ENCODE peak calls at places on chromosomes 7 and 10, in seven cellular contexts. One of them, this sample, is unnamed.

GRCh38 chr10:100528123-100528884 is 1.4 kb downstream of the NDUFB8 start:
- DNase-seq in A549: no peak
- DNase-seq in transverse colon: no peak
- DNase-seq in ovary: no peak
- DNase-seq in esophagus muscularis mucosa: no peak
- DNase-seq in HepG2: no peak
- DNase-seq in sigmoid colon: no peak
- DNase-seq in this sample: no peak

GRCh38 chr7:2010101-2010500 is 222.6 kb downstream of the MAD1L1 start:
- DNase-seq in sigmoid colon: no peak
- DNase-seq in A549: no peak
- DNase-seq in esophagus muscularis mucosa: no peak
- DNase-seq in ovary: peak
- DNase-seq in HepG2: no peak
- DNase-seq in transverse colon: no peak
- DNase-seq in this sample: no peak

GRCh38 chr10:54776622-54777021 is 24.4 kb downstream of the PCDH15 start:
- DNase-seq in transverse colon: no peak
- DNase-seq in A549: no peak
- DNase-seq in ovary: no peak
- DNase-seq in esophagus muscularis mucosa: no peak
- DNase-seq in HepG2: no peak
- DNase-seq in sigmoid colon: no peak
- DNase-seq in this sample: no peak

GRCh38 chr10:110558034-110558433 is 9.5 kb upstream of the SMC3 start:
- DNase-seq in transverse colon: no peak
- DNase-seq in HepG2: no peak
- DNase-seq in A549: no peak
- DNase-seq in sigmoid colon: no peak
- DNase-seq in esophagus muscularis mucosa: no peak
- DNase-seq in ovary: no peak
- DNase-seq in this sample: no peak

GRCh38 chr7:99392659-99393362 is 15.6 kb downstream of the PDAP1 start:
- DNase-seq in transverse colon: peak
- DNase-seq in sigmoid colon: peak
- DNase-seq in esophagus muscularis mucosa: peak
- DNase-seq in A549: no peak
- DNase-seq in ovary: peak
- DNase-seq in HepG2: no peak
- DNase-seq in this sample: peak

GRCh38 chr7:44258423-44258760 is 57.6 kb downstream of the YKT6 start:
- DNase-seq in esophagus muscularis mucosa: no peak
- DNase-seq in transverse colon: no peak
- DNase-seq in HepG2: no peak
- DNase-seq in sigmoid colon: no peak
- DNase-seq in A549: no peak
- DNase-seq in ovary: no peak
- DNase-seq in this sample: no peak

GRCh38 chr10:80497187-80498038 is 40.3 kb upstream of the SH2D4B start:
- DNase-seq in esophagus muscularis mucosa: no peak
- DNase-seq in sigmoid colon: peak
- DNase-seq in A549: no peak
- DNase-seq in transverse colon: peak
- DNase-seq in ovary: peak
- DNase-seq in HepG2: no peak
- DNase-seq in this sample: no peak

GRCh38 chr7:2060701-2061100 is 172.0 kb downstream of the MAD1L1 start:
- DNase-seq in sigmoid colon: no peak
- DNase-seq in transverse colon: no peak
- DNase-seq in esophagus muscularis mucosa: no peak
- DNase-seq in HepG2: no peak
- DNase-seq in ovary: no peak
- DNase-seq in A549: no peak
- DNase-seq in this sample: no peak

GRCh38 chr7:73704640-73705550 is 14.6 kb downstream of the STX1A start:
- DNase-seq in A549: peak
- DNase-seq in ovary: peak
- DNase-seq in sigmoid colon: peak
- DNase-seq in esophagus muscularis mucosa: no peak
- DNase-seq in HepG2: no peak
- DNase-seq in transverse colon: no peak
- DNase-seq in this sample: no peak

GRCh38 chr10:110686037-110686436 is 41.9 kb downstream of the RBM20 start:
- DNase-seq in A549: no peak
- DNase-seq in HepG2: no peak
- DNase-seq in esophagus muscularis mucosa: no peak
- DNase-seq in transverse colon: no peak
- DNase-seq in ovary: no peak
- DNase-seq in sigmoid colon: no peak
- DNase-seq in this sample: no peak

GRCh38 chr10:104256335-104257080 is 1.8 kb downstream of the GSTO1 start:
- DNase-seq in esophagus muscularis mucosa: no peak
- DNase-seq in HepG2: peak
- DNase-seq in ovary: no peak
- DNase-seq in A549: no peak
- DNase-seq in transverse colon: no peak
- DNase-seq in sigmoid colon: no peak
- DNase-seq in this sample: no peak

GRCh38 chr10:77960829-77961329 is 34.3 kb upstream of the DLG5 start:
- DNase-seq in esophagus muscularis mucosa: no peak
- DNase-seq in ovary: no peak
- DNase-seq in transverse colon: no peak
- DNase-seq in A549: no peak
- DNase-seq in sigmoid colon: no peak
- DNase-seq in HepG2: no peak
- DNase-seq in this sample: no peak

GRCh38 chr10:130013263-130013937 is 49.3 kb upstream of the EBF3 start:
- DNase-seq in A549: no peak
- DNase-seq in ovary: no peak
- DNase-seq in sigmoid colon: no peak
- DNase-seq in HepG2: no peak
- DNase-seq in transverse colon: no peak
- DNase-seq in esophagus muscularis mucosa: peak
- DNase-seq in this sample: no peak

GRCh38 chr7:39946693-39947092 is 3.4 kb upstream of the CDK13 start:
- DNase-seq in HepG2: no peak
- DNase-seq in transverse colon: no peak
- DNase-seq in esophagus muscularis mucosa: no peak
- DNase-seq in ovary: no peak
- DNase-seq in A549: no peak
- DNase-seq in sigmoid colon: no peak
- DNase-seq in this sample: no peak

GRCh38 chr7:1136841-1137516 is 23.0 kb downstream of the ZFAND2A start:
- DNase-seq in esophagus muscularis mucosa: no peak
- DNase-seq in A549: peak
- DNase-seq in ovary: no peak
- DNase-seq in transverse colon: no peak
- DNase-seq in HepG2: peak
- DNase-seq in sigmoid colon: peak
- DNase-seq in this sample: no peak

GRCh38 chr10:103554488-103555320 is 61.2 kb downstream of the NEURL1 start:
- DNase-seq in HepG2: peak
- DNase-seq in sigmoid colon: peak
- DNase-seq in ovary: peak
- DNase-seq in esophagus muscularis mucosa: no peak
- DNase-seq in transverse colon: peak
- DNase-seq in A549: peak
- DNase-seq in this sample: no peak

GRCh38 chr10:133056001-133056400 is 31.7 kb upstream of the ADGRA1 start:
- DNase-seq in esophagus muscularis mucosa: no peak
- DNase-seq in transverse colon: no peak
- DNase-seq in ovary: no peak
- DNase-seq in HepG2: no peak
- DNase-seq in A549: no peak
- DNase-seq in sigmoid colon: no peak
- DNase-seq in this sample: no peak

GRCh38 chr7:123500878-123501489 is 33.4 kb downstream of the IQUB start:
- DNase-seq in transverse colon: no peak
- DNase-seq in esophagus muscularis mucosa: no peak
- DNase-seq in HepG2: no peak
- DNase-seq in sigmoid colon: no peak
- DNase-seq in A549: no peak
- DNase-seq in ovary: no peak
- DNase-seq in this sample: no peak

GRCh38 chr7:45623740-45624391 is 49.7 kb downstream of the ADCY1 start:
- DNase-seq in esophagus muscularis mucosa: peak
- DNase-seq in HepG2: no peak
- DNase-seq in sigmoid colon: no peak
- DNase-seq in transverse colon: no peak
- DNase-seq in ovary: no peak
- DNase-seq in A549: no peak
- DNase-seq in this sample: no peak

GRCh38 chr10:35413985-35414861 is 77.9 kb downstream of the CCNY start:
- DNase-seq in HepG2: peak
- DNase-seq in transverse colon: no peak
- DNase-seq in A549: no peak
- DNase-seq in esophagus muscularis mucosa: no peak
- DNase-seq in ovary: no peak
- DNase-seq in sigmoid colon: peak
- DNase-seq in this sample: no peak

GRCh38 chr7:148884299-148885022 is 370 bp upstream of the EZH2 start:
- DNase-seq in A549: peak
- DNase-seq in ovary: peak
- DNase-seq in transverse colon: peak
- DNase-seq in sigmoid colon: peak
- DNase-seq in esophagus muscularis mucosa: peak
- DNase-seq in HepG2: peak
- DNase-seq in this sample: peak
- TF ChIP-seq EP300 in A549: peak
- TF ChIP-seq EP300 in ovary: no peak
- TF ChIP-seq EP300 in transverse colon: no peak
- TF ChIP-seq EP300 in sigmoid colon: no peak
- TF ChIP-seq EP300 in esophagus muscularis mucosa: no peak
- TF ChIP-seq EP300 in HepG2: no peak
- TF ChIP-seq EP300 in this sample: peak

GRCh38 chr7:32502656-32503189 is 7.4 kb downstream of the AVL9 start:
- DNase-seq in HepG2: no peak
- DNase-seq in sigmoid colon: no peak
- DNase-seq in A549: no peak
- DNase-seq in esophagus muscularis mucosa: no peak
- DNase-seq in transverse colon: no peak
- DNase-seq in ovary: no peak
- DNase-seq in this sample: no peak

GRCh38 chr7:32500922-32501341 is 5.6 kb downstream of the AVL9 start:
- DNase-seq in esophagus muscularis mucosa: peak
- DNase-seq in ovary: no peak
- DNase-seq in transverse colon: no peak
- DNase-seq in sigmoid colon: no peak
- DNase-seq in A549: no peak
- DNase-seq in HepG2: no peak
- DNase-seq in this sample: no peak

GRCh38 chr7:32506266-32507054 is 11.2 kb downstream of the AVL9 start:
- DNase-seq in A549: peak
- DNase-seq in transverse colon: no peak
- DNase-seq in ovary: no peak
- DNase-seq in sigmoid colon: no peak
- DNase-seq in esophagus muscularis mucosa: no peak
- DNase-seq in HepG2: peak
- DNase-seq in this sample: no peak

GRCh38 chr7:32496052-32496813 is 944 bp downstream of the AVL9 start:
- DNase-seq in sigmoid colon: no peak
- DNase-seq in A549: peak
- DNase-seq in ovary: no peak
- DNase-seq in esophagus muscularis mucosa: no peak
- DNase-seq in transverse colon: no peak
- DNase-seq in HepG2: no peak
- DNase-seq in this sample: no peak

DNA sequence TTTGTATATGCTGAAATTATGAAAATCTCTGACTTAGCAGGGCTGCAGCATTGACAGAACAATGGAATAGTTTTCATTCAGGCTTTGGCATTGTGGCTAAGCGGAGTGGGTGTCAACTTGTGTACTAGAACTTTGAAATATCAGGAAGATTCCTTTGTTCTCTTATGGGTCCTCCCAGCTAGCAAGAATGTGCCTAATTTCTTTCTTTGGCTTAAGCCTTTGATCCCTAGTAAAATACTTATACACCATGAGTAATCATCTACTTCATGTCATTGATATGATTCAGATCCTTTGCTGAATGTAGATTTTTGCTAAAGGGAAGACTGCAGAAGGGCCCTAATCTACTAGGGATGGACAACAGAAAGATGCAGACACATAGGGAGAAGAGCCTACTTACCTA is 6.2 kb downstream of the AVL9 start:
- DNase-seq in transverse colon: no peak
- DNase-seq in A549: no peak
- DNase-seq in ovary: no peak
- DNase-seq in HepG2: peak
- DNase-seq in esophagus muscularis mucosa: no peak
- DNase-seq in sigmoid colon: no peak
- DNase-seq in this sample: no peak
- H3K4me3 ChIP-seq in transverse colon: no peak
- H3K4me3 ChIP-seq in A549: no peak
- H3K4me3 ChIP-seq in ovary: no peak
- H3K4me3 ChIP-seq in HepG2: no peak
- H3K4me3 ChIP-seq in esophagus muscularis mucosa: no peak
- H3K4me3 ChIP-seq in sigmoid colon: no peak
- H3K4me3 ChIP-seq in this sample: no peak

DNA sequence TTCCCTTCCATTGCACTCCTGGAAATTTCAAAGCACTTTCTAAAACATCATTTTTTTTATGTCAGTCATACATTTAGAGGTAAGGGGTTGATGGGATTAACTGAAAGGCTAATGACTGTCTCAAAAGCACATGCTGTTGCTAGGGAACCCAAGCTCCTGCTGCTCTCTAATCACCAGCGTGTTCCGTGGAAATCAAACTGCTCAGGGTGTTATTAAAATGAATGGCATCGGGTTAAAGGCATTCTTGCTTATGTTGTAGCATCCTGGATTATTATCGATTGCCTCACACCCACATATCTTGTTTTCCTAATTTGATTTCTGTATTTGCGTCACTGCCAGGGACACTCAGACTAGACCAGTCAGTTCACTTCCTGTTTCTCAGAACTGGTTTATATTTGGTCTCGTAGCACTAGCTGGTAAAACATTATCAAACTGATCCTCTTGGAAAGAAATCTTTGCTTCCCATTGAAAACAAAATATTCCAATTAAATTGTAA is 216.5 kb upstream of the MKLN1 start:
- DNase-seq in ovary: no peak
- DNase-seq in HepG2: no peak
- DNase-seq in A549: peak
- DNase-seq in transverse colon: peak
- DNase-seq in esophagus muscularis mucosa: no peak
- DNase-seq in sigmoid colon: no peak
- DNase-seq in this sample: no peak
- TF ChIP-seq EP300 in ovary: no peak
- TF ChIP-seq EP300 in HepG2: no peak
- TF ChIP-seq EP300 in A549: peak
- TF ChIP-seq EP300 in transverse colon: no peak
- TF ChIP-seq EP300 in esophagus muscularis mucosa: no peak
- TF ChIP-seq EP300 in sigmoid colon: no peak
- TF ChIP-seq EP300 in this sample: no peak

DNA sequence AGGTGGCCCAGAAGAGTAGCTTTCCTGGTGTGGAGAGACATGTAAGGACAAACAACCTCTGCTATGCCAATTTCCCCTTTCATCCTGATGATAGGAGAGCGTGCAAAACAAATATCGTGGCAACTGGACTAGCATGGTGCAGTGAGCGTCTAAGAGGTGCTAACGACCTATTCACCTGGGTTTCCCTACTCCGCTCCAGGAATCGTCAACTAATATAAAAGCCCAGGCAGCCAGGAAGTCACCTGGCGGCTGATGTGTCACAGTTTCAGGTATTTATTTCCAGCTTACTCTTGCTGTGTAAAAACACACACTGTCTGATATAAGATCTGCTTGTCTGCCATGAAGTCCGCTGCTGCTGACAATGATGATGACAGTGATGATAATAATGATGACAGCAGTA is 56.5 kb upstream of the EFCAB10 start:
- DNase-seq in sigmoid colon: peak
- DNase-seq in esophagus muscularis mucosa: no peak
- DNase-seq in transverse colon: no peak
- DNase-seq in HepG2: no peak
- DNase-seq in ovary: no peak
- DNase-seq in A549: no peak
- DNase-seq in this sample: no peak
- H3K4me3 ChIP-seq in sigmoid colon: no peak
- H3K4me3 ChIP-seq in esophagus muscularis mucosa: no peak
- H3K4me3 ChIP-seq in transverse colon: no peak
- H3K4me3 ChIP-seq in HepG2: no peak
- H3K4me3 ChIP-seq in ovary: no peak
- H3K4me3 ChIP-seq in A549: no peak
- H3K4me3 ChIP-seq in this sample: no peak